ENCODE peak calls at places on chromosomes 16 and 17, in five cellular contexts. O, F, V, G and Y are unnamed samples.

GRCh38 chr17:78790552-78790951 is 8.5 kb upstream of the CYTH1 start:
- DNase-seq in V (no peak), F (no peak), O (no peak), G (no peak), Y (no peak)

GRCh38 chr17:30291571-30292489 is at the start of gene BLMH:
- DNase-seq in F (peak; percentile 83), G (peak; percentile 77), V (peak; percentile 88), O (peak; percentile 16), Y (peak; percentile 86)

GRCh38 chr16:22052985-22053384 is 39.4 kb upstream of the VWA3A start:
- DNase-seq in O (no peak), V (no peak), G (no peak), F (no peak), Y (no peak)

GRCh38 chr17:36703860-36704266 is 102.5 kb downstream of the MRM1 start:
- DNase-seq in F (peak; percentile 51), G (no peak), V (peak; percentile 33), O (no peak), Y (peak; percentile 39)

GRCh38 chr16:14416184-14416583 is 213.9 kb downstream of the PARN start:
- DNase-seq in G (no peak), F (no peak), V (no peak), O (no peak), Y (no peak)

GRCh38 chr16:471353-472198 is 46.1 kb downstream of the RAB11FIP3 start:
- DNase-seq in O (no peak), F (no peak), G (peak; percentile 85), V (peak; percentile 85), Y (peak; percentile 82)

GRCh38 chr16:68297908-68298307 is 12.8 kb downstream of the SLC7A6OS start:
- DNase-seq in V (no peak), F (no peak), O (no peak), G (no peak), Y (peak; percentile 44)

GRCh38 chr16:25256821-25257503 is 683 bp downstream of the ZKSCAN2 start:
- DNase-seq in O (no peak), V (peak; percentile 39), F (no peak), G (peak; percentile 31), Y (peak; percentile 38)

GRCh38 chr16:7313170-7313569 is 19.5 kb upstream of the RBFOX1 start:
- DNase-seq in F (no peak), O (no peak), G (no peak), V (peak; percentile 25), Y (no peak)